ENCODE peak calls at places on chromosome 21, in seven cellular contexts. One of them, this sample, is unnamed.

GRCh38 chr21:34545079-34545884 is 33.3 kb upstream of the KCNE1 start:
- DNase-seq in activated CD4-positive, alpha-beta T cell treated with anti-CD3 and anti-CD28 coated beads, Interleukin-2, amount 50 U/mL, for 24 hours: no peak
- DNase-seq in NCI-H1105 treated with DMSO at 0.1 percent for 48 hours: no peak
- DNase-seq in NT2/D1: peak
- DNase-seq in mucosa of gallbladder: no peak
- DNase-seq in CD8-positive, alpha-beta memory T cell: no peak
- DNase-seq in left colon: no peak
- DNase-seq in this sample: no peak

GRCh38 chr21:14988760-14989159 is 76.0 kb downstream of the NRIP1 start:
- DNase-seq in activated CD4-positive, alpha-beta T cell treated with anti-CD3 and anti-CD28 coated beads, Interleukin-2, amount 50 U/mL, for 24 hours: no peak
- DNase-seq in NCI-H1105 treated with DMSO at 0.1 percent for 48 hours: no peak
- DNase-seq in NT2/D1: no peak
- DNase-seq in mucosa of gallbladder: no peak
- DNase-seq in CD8-positive, alpha-beta memory T cell: no peak
- DNase-seq in left colon: no peak
- DNase-seq in this sample: no peak

GRCh38 chr21:42739061-42739931 is 85.9 kb downstream of the PDE9A start:
- DNase-seq in activated CD4-positive, alpha-beta T cell treated with anti-CD3 and anti-CD28 coated beads, Interleukin-2, amount 50 U/mL, for 24 hours: no peak
- DNase-seq in NCI-H1105 treated with DMSO at 0.1 percent for 48 hours: no peak
- DNase-seq in NT2/D1: no peak
- DNase-seq in mucosa of gallbladder: no peak
- DNase-seq in CD8-positive, alpha-beta memory T cell: no peak
- DNase-seq in left colon: no peak
- DNase-seq in this sample: no peak

GRCh38 chr21:42724226-42724920 is 71.0 kb downstream of the PDE9A start:
- DNase-seq in activated CD4-positive, alpha-beta T cell treated with anti-CD3 and anti-CD28 coated beads, Interleukin-2, amount 50 U/mL, for 24 hours: no peak
- DNase-seq in NCI-H1105 treated with DMSO at 0.1 percent for 48 hours: no peak
- DNase-seq in NT2/D1: no peak
- DNase-seq in mucosa of gallbladder: peak
- DNase-seq in CD8-positive, alpha-beta memory T cell: no peak
- DNase-seq in left colon: peak
- DNase-seq in this sample: no peak

GRCh38 chr21:15208787-15209186 is 144.0 kb upstream of the NRIP1 start:
- DNase-seq in activated CD4-positive, alpha-beta T cell treated with anti-CD3 and anti-CD28 coated beads, Interleukin-2, amount 50 U/mL, for 24 hours: no peak
- DNase-seq in NCI-H1105 treated with DMSO at 0.1 percent for 48 hours: no peak
- DNase-seq in NT2/D1: no peak
- DNase-seq in mucosa of gallbladder: no peak
- DNase-seq in CD8-positive, alpha-beta memory T cell: no peak
- DNase-seq in left colon: no peak
- DNase-seq in this sample: no peak

GRCh38 chr21:29258626-29259335 is 39.9 kb upstream of the BACH1 start:
- DNase-seq in activated CD4-positive, alpha-beta T cell treated with anti-CD3 and anti-CD28 coated beads, Interleukin-2, amount 50 U/mL, for 24 hours: no peak
- DNase-seq in NCI-H1105 treated with DMSO at 0.1 percent for 48 hours: no peak
- DNase-seq in NT2/D1: no peak
- DNase-seq in mucosa of gallbladder: no peak
- DNase-seq in CD8-positive, alpha-beta memory T cell: no peak
- DNase-seq in left colon: no peak
- DNase-seq in this sample: no peak

GRCh38 chr21:36477559-36477958 is 2.4 kb downstream of the CLDN14 start:
- DNase-seq in activated CD4-positive, alpha-beta T cell treated with anti-CD3 and anti-CD28 coated beads, Interleukin-2, amount 50 U/mL, for 24 hours: no peak
- DNase-seq in NCI-H1105 treated with DMSO at 0.1 percent for 48 hours: no peak
- DNase-seq in NT2/D1: no peak
- DNase-seq in mucosa of gallbladder: no peak
- DNase-seq in CD8-positive, alpha-beta memory T cell: no peak
- DNase-seq in left colon: no peak
- DNase-seq in this sample: no peak

GRCh38 chr21:45386728-45387371 is 18.1 kb upstream of the COL18A1 start:
- DNase-seq in activated CD4-positive, alpha-beta T cell treated with anti-CD3 and anti-CD28 coated beads, Interleukin-2, amount 50 U/mL, for 24 hours: no peak
- DNase-seq in NCI-H1105 treated with DMSO at 0.1 percent for 48 hours: no peak
- DNase-seq in NT2/D1: no peak
- DNase-seq in mucosa of gallbladder: peak
- DNase-seq in CD8-positive, alpha-beta memory T cell: no peak
- DNase-seq in left colon: no peak
- DNase-seq in this sample: no peak

GRCh38 chr21:26177187-26177586 is 6.6 kb upstream of the APP start:
- DNase-seq in activated CD4-positive, alpha-beta T cell treated with anti-CD3 and anti-CD28 coated beads, Interleukin-2, amount 50 U/mL, for 24 hours: no peak
- DNase-seq in NCI-H1105 treated with DMSO at 0.1 percent for 48 hours: no peak
- DNase-seq in NT2/D1: no peak
- DNase-seq in mucosa of gallbladder: no peak
- DNase-seq in CD8-positive, alpha-beta memory T cell: no peak
- DNase-seq in left colon: no peak
- DNase-seq in this sample: no peak

GRCh38 chr21:28884481-28884880 is 108.2 kb downstream of the LTN1 start:
- DNase-seq in activated CD4-positive, alpha-beta T cell treated with anti-CD3 and anti-CD28 coated beads, Interleukin-2, amount 50 U/mL, for 24 hours: no peak
- DNase-seq in NCI-H1105 treated with DMSO at 0.1 percent for 48 hours: peak
- DNase-seq in NT2/D1: no peak
- DNase-seq in mucosa of gallbladder: no peak
- DNase-seq in CD8-positive, alpha-beta memory T cell: no peak
- DNase-seq in left colon: no peak
- DNase-seq in this sample: no peak

GRCh38 chr21:41706678-41707077 is 60.2 kb downstream of the RIPK4 start:
- DNase-seq in activated CD4-positive, alpha-beta T cell treated with anti-CD3 and anti-CD28 coated beads, Interleukin-2, amount 50 U/mL, for 24 hours: no peak
- DNase-seq in NCI-H1105 treated with DMSO at 0.1 percent for 48 hours: no peak
- DNase-seq in NT2/D1: no peak
- DNase-seq in mucosa of gallbladder: peak
- DNase-seq in CD8-positive, alpha-beta memory T cell: no peak
- DNase-seq in left colon: peak
- DNase-seq in this sample: no peak

GRCh38 chr21:42233067-42233981 is 14.4 kb downstream of the ABCG1 start:
- DNase-seq in activated CD4-positive, alpha-beta T cell treated with anti-CD3 and anti-CD28 coated beads, Interleukin-2, amount 50 U/mL, for 24 hours: peak
- DNase-seq in NCI-H1105 treated with DMSO at 0.1 percent for 48 hours: no peak
- DNase-seq in NT2/D1: no peak
- DNase-seq in mucosa of gallbladder: peak
- DNase-seq in CD8-positive, alpha-beta memory T cell: peak
- DNase-seq in left colon: peak
- DNase-seq in this sample: peak

GRCh38 chr21:45886610-45887026 is 95.0 kb upstream of the COL6A1 start:
- DNase-seq in activated CD4-positive, alpha-beta T cell treated with anti-CD3 and anti-CD28 coated beads, Interleukin-2, amount 50 U/mL, for 24 hours: no peak
- DNase-seq in NCI-H1105 treated with DMSO at 0.1 percent for 48 hours: no peak
- DNase-seq in NT2/D1: no peak
- DNase-seq in mucosa of gallbladder: no peak
- DNase-seq in CD8-positive, alpha-beta memory T cell: no peak
- DNase-seq in left colon: no peak
- DNase-seq in this sample: no peak

GRCh38 chr21:34933609-34934345 is 115.3 kb downstream of the RUNX1 start:
- DNase-seq in activated CD4-positive, alpha-beta T cell treated with anti-CD3 and anti-CD28 coated beads, Interleukin-2, amount 50 U/mL, for 24 hours: no peak
- DNase-seq in NCI-H1105 treated with DMSO at 0.1 percent for 48 hours: no peak
- DNase-seq in NT2/D1: no peak
- DNase-seq in mucosa of gallbladder: no peak
- DNase-seq in CD8-positive, alpha-beta memory T cell: peak
- DNase-seq in left colon: peak
- DNase-seq in this sample: no peak

GRCh38 chr21:42515708-42516502 is 2.3 kb downstream of the SLC37A1 start:
- DNase-seq in activated CD4-positive, alpha-beta T cell treated with anti-CD3 and anti-CD28 coated beads, Interleukin-2, amount 50 U/mL, for 24 hours: no peak
- DNase-seq in NCI-H1105 treated with DMSO at 0.1 percent for 48 hours: no peak
- DNase-seq in NT2/D1: no peak
- DNase-seq in mucosa of gallbladder: peak
- DNase-seq in CD8-positive, alpha-beta memory T cell: no peak
- DNase-seq in left colon: peak
- DNase-seq in this sample: no peak

GRCh38 chr21:26572668-26573381 is at the start of gene CYYR1:
- DNase-seq in activated CD4-positive, alpha-beta T cell treated with anti-CD3 and anti-CD28 coated beads, Interleukin-2, amount 50 U/mL, for 24 hours: no peak
- DNase-seq in NCI-H1105 treated with DMSO at 0.1 percent for 48 hours: no peak
- DNase-seq in NT2/D1: peak
- DNase-seq in mucosa of gallbladder: no peak
- DNase-seq in CD8-positive, alpha-beta memory T cell: no peak
- DNase-seq in left colon: no peak
- DNase-seq in this sample: no peak

GRCh38 chr21:30962013-30962412 is 76.3 kb downstream of the KRTAP19-8 start:
- DNase-seq in activated CD4-positive, alpha-beta T cell treated with anti-CD3 and anti-CD28 coated beads, Interleukin-2, amount 50 U/mL, for 24 hours: no peak
- DNase-seq in NCI-H1105 treated with DMSO at 0.1 percent for 48 hours: no peak
- DNase-seq in NT2/D1: peak
- DNase-seq in mucosa of gallbladder: no peak
- DNase-seq in CD8-positive, alpha-beta memory T cell: no peak
- DNase-seq in left colon: no peak
- DNase-seq in this sample: no peak

GRCh38 chr21:21664871-21665270 is 666.7 kb downstream of the NCAM2 start:
- DNase-seq in activated CD4-positive, alpha-beta T cell treated with anti-CD3 and anti-CD28 coated beads, Interleukin-2, amount 50 U/mL, for 24 hours: no peak
- DNase-seq in NCI-H1105 treated with DMSO at 0.1 percent for 48 hours: no peak
- DNase-seq in NT2/D1: no peak
- DNase-seq in mucosa of gallbladder: no peak
- DNase-seq in CD8-positive, alpha-beta memory T cell: no peak
- DNase-seq in left colon: no peak
- DNase-seq in this sample: no peak

GRCh38 chr21:16455526-16455925 is 725.7 kb downstream of the USP25 start:
- DNase-seq in activated CD4-positive, alpha-beta T cell treated with anti-CD3 and anti-CD28 coated beads, Interleukin-2, amount 50 U/mL, for 24 hours: no peak
- DNase-seq in NCI-H1105 treated with DMSO at 0.1 percent for 48 hours: no peak
- DNase-seq in NT2/D1: no peak
- DNase-seq in mucosa of gallbladder: no peak
- DNase-seq in CD8-positive, alpha-beta memory T cell: no peak
- DNase-seq in left colon: no peak
- DNase-seq in this sample: no peak

GRCh38 chr21:27129215-27129614 is 162.3 kb upstream of the ADAMTS5 start:
- DNase-seq in activated CD4-positive, alpha-beta T cell treated with anti-CD3 and anti-CD28 coated beads, Interleukin-2, amount 50 U/mL, for 24 hours: no peak
- DNase-seq in NCI-H1105 treated with DMSO at 0.1 percent for 48 hours: no peak
- DNase-seq in NT2/D1: no peak
- DNase-seq in mucosa of gallbladder: no peak
- DNase-seq in CD8-positive, alpha-beta memory T cell: no peak
- DNase-seq in left colon: no peak
- DNase-seq in this sample: no peak

GRCh38 chr21:42311160-42311559 is 4.0 kb downstream of the TFF3 start:
- DNase-seq in activated CD4-positive, alpha-beta T cell treated with anti-CD3 and anti-CD28 coated beads, Interleukin-2, amount 50 U/mL, for 24 hours: no peak
- DNase-seq in NCI-H1105 treated with DMSO at 0.1 percent for 48 hours: no peak
- DNase-seq in NT2/D1: no peak
- DNase-seq in mucosa of gallbladder: no peak
- DNase-seq in CD8-positive, alpha-beta memory T cell: no peak
- DNase-seq in left colon: no peak
- DNase-seq in this sample: no peak

GRCh38 chr21:37072239-37072987 is 458 bp downstream of the PIGP start:
- DNase-seq in activated CD4-positive, alpha-beta T cell treated with anti-CD3 and anti-CD28 coated beads, Interleukin-2, amount 50 U/mL, for 24 hours: no peak
- DNase-seq in NCI-H1105 treated with DMSO at 0.1 percent for 48 hours: peak
- DNase-seq in NT2/D1: no peak
- DNase-seq in mucosa of gallbladder: peak
- DNase-seq in CD8-positive, alpha-beta memory T cell: no peak
- DNase-seq in left colon: no peak
- DNase-seq in this sample: peak

GRCh38 chr21:46156678-46157077 is 1.3 kb upstream of the FTCD start:
- DNase-seq in activated CD4-positive, alpha-beta T cell treated with anti-CD3 and anti-CD28 coated beads, Interleukin-2, amount 50 U/mL, for 24 hours: no peak
- DNase-seq in NCI-H1105 treated with DMSO at 0.1 percent for 48 hours: no peak
- DNase-seq in NT2/D1: no peak
- DNase-seq in mucosa of gallbladder: no peak
- DNase-seq in CD8-positive, alpha-beta memory T cell: no peak
- DNase-seq in left colon: no peak
- DNase-seq in this sample: peak

GRCh38 chr21:28261291-28261690 is 731.4 kb downstream of the LTN1 start:
- DNase-seq in activated CD4-positive, alpha-beta T cell treated with anti-CD3 and anti-CD28 coated beads, Interleukin-2, amount 50 U/mL, for 24 hours: no peak
- DNase-seq in NCI-H1105 treated with DMSO at 0.1 percent for 48 hours: no peak
- DNase-seq in NT2/D1: no peak
- DNase-seq in mucosa of gallbladder: no peak
- DNase-seq in CD8-positive, alpha-beta memory T cell: no peak
- DNase-seq in left colon: no peak
- DNase-seq in this sample: no peak

GRCh38 chr21:44590311-44590721 is 2.0 kb downstream of the KRTAP10-6 start:
- DNase-seq in activated CD4-positive, alpha-beta T cell treated with anti-CD3 and anti-CD28 coated beads, Interleukin-2, amount 50 U/mL, for 24 hours: no peak
- DNase-seq in NCI-H1105 treated with DMSO at 0.1 percent for 48 hours: no peak
- DNase-seq in NT2/D1: no peak
- DNase-seq in mucosa of gallbladder: no peak
- DNase-seq in CD8-positive, alpha-beta memory T cell: no peak
- DNase-seq in left colon: no peak
- DNase-seq in this sample: no peak

GRCh38 chr21:41663805-41664788 is 102.8 kb downstream of the RIPK4 start:
- DNase-seq in activated CD4-positive, alpha-beta T cell treated with anti-CD3 and anti-CD28 coated beads, Interleukin-2, amount 50 U/mL, for 24 hours: no peak
- DNase-seq in NCI-H1105 treated with DMSO at 0.1 percent for 48 hours: no peak
- DNase-seq in NT2/D1: no peak
- DNase-seq in mucosa of gallbladder: peak
- DNase-seq in CD8-positive, alpha-beta memory T cell: no peak
- DNase-seq in left colon: peak
- DNase-seq in this sample: no peak

GRCh38 chr21:28742527-28742926 is 250.2 kb downstream of the LTN1 start:
- DNase-seq in activated CD4-positive, alpha-beta T cell treated with anti-CD3 and anti-CD28 coated beads, Interleukin-2, amount 50 U/mL, for 24 hours: no peak
- DNase-seq in NCI-H1105 treated with DMSO at 0.1 percent for 48 hours: no peak
- DNase-seq in NT2/D1: no peak
- DNase-seq in mucosa of gallbladder: no peak
- DNase-seq in CD8-positive, alpha-beta memory T cell: no peak
- DNase-seq in left colon: no peak
- DNase-seq in this sample: no peak

GRCh38 chr21:33412832-33413519 is 9.8 kb downstream of the IFNGR2 start:
- DNase-seq in activated CD4-positive, alpha-beta T cell treated with anti-CD3 and anti-CD28 coated beads, Interleukin-2, amount 50 U/mL, for 24 hours: no peak
- DNase-seq in NCI-H1105 treated with DMSO at 0.1 percent for 48 hours: no peak
- DNase-seq in NT2/D1: no peak
- DNase-seq in mucosa of gallbladder: peak
- DNase-seq in CD8-positive, alpha-beta memory T cell: no peak
- DNase-seq in left colon: peak
- DNase-seq in this sample: peak

GRCh38 chr21:45974073-45975016 is 7.2 kb upstream of the COL6A1 start:
- DNase-seq in activated CD4-positive, alpha-beta T cell treated with anti-CD3 and anti-CD28 coated beads, Interleukin-2, amount 50 U/mL, for 24 hours: no peak
- DNase-seq in NCI-H1105 treated with DMSO at 0.1 percent for 48 hours: no peak
- DNase-seq in NT2/D1: no peak
- DNase-seq in mucosa of gallbladder: peak
- DNase-seq in CD8-positive, alpha-beta memory T cell: no peak
- DNase-seq in left colon: peak
- DNase-seq in this sample: peak

GRCh38 chr21:42063578-42064521 is 7.3 kb upstream of the UMODL1 start:
- DNase-seq in activated CD4-positive, alpha-beta T cell treated with anti-CD3 and anti-CD28 coated beads, Interleukin-2, amount 50 U/mL, for 24 hours: peak
- DNase-seq in NCI-H1105 treated with DMSO at 0.1 percent for 48 hours: peak
- DNase-seq in NT2/D1: no peak
- DNase-seq in mucosa of gallbladder: no peak
- DNase-seq in CD8-positive, alpha-beta memory T cell: peak
- DNase-seq in left colon: peak
- DNase-seq in this sample: peak

GRCh38 chr21:24123785-24124184 is 1483.5 kb downstream of the MRPL39 start:
- DNase-seq in activated CD4-positive, alpha-beta T cell treated with anti-CD3 and anti-CD28 coated beads, Interleukin-2, amount 50 U/mL, for 24 hours: no peak
- DNase-seq in NCI-H1105 treated with DMSO at 0.1 percent for 48 hours: no peak
- DNase-seq in NT2/D1: no peak
- DNase-seq in mucosa of gallbladder: no peak
- DNase-seq in CD8-positive, alpha-beta memory T cell: no peak
- DNase-seq in left colon: no peak
- DNase-seq in this sample: no peak

GRCh38 chr21:42531771-42532170 is 18.1 kb downstream of the SLC37A1 start:
- DNase-seq in activated CD4-positive, alpha-beta T cell treated with anti-CD3 and anti-CD28 coated beads, Interleukin-2, amount 50 U/mL, for 24 hours: no peak
- DNase-seq in NCI-H1105 treated with DMSO at 0.1 percent for 48 hours: no peak
- DNase-seq in NT2/D1: no peak
- DNase-seq in mucosa of gallbladder: no peak
- DNase-seq in CD8-positive, alpha-beta memory T cell: no peak
- DNase-seq in left colon: no peak
- DNase-seq in this sample: no peak

GRCh38 chr21:45524756-45525152 is 17.5 kb downstream of the SLC19A1 start:
- DNase-seq in activated CD4-positive, alpha-beta T cell treated with anti-CD3 and anti-CD28 coated beads, Interleukin-2, amount 50 U/mL, for 24 hours: no peak
- DNase-seq in NCI-H1105 treated with DMSO at 0.1 percent for 48 hours: no peak
- DNase-seq in NT2/D1: no peak
- DNase-seq in mucosa of gallbladder: no peak
- DNase-seq in CD8-positive, alpha-beta memory T cell: no peak
- DNase-seq in left colon: no peak
- DNase-seq in this sample: peak

GRCh38 chr21:29523646-29524045 is 224.9 kb downstream of the BACH1 start:
- DNase-seq in activated CD4-positive, alpha-beta T cell treated with anti-CD3 and anti-CD28 coated beads, Interleukin-2, amount 50 U/mL, for 24 hours: no peak
- DNase-seq in NCI-H1105 treated with DMSO at 0.1 percent for 48 hours: no peak
- DNase-seq in NT2/D1: no peak
- DNase-seq in mucosa of gallbladder: peak
- DNase-seq in CD8-positive, alpha-beta memory T cell: no peak
- DNase-seq in left colon: no peak
- DNase-seq in this sample: no peak

GRCh38 chr21:28974531-28975227 is 18.0 kb downstream of the LTN1 start:
- DNase-seq in activated CD4-positive, alpha-beta T cell treated with anti-CD3 and anti-CD28 coated beads, Interleukin-2, amount 50 U/mL, for 24 hours: no peak
- DNase-seq in NCI-H1105 treated with DMSO at 0.1 percent for 48 hours: no peak
- DNase-seq in NT2/D1: no peak
- DNase-seq in mucosa of gallbladder: no peak
- DNase-seq in CD8-positive, alpha-beta memory T cell: no peak
- DNase-seq in left colon: no peak
- DNase-seq in this sample: no peak

GRCh38 chr21:38057626-38058025 is 141.4 kb upstream of the KCNJ6 start:
- DNase-seq in activated CD4-positive, alpha-beta T cell treated with anti-CD3 and anti-CD28 coated beads, Interleukin-2, amount 50 U/mL, for 24 hours: no peak
- DNase-seq in NCI-H1105 treated with DMSO at 0.1 percent for 48 hours: no peak
- DNase-seq in NT2/D1: no peak
- DNase-seq in mucosa of gallbladder: no peak
- DNase-seq in CD8-positive, alpha-beta memory T cell: no peak
- DNase-seq in left colon: no peak
- DNase-seq in this sample: no peak

This sample was measured in stomach.